ENCODE peak calls at places on chromosomes 5 and 9, in nine cellular contexts. O is left colon, U is GM04504, S is RCC 7860, W is aorta, K is AG09319, L is HS-5, G is heart right ventricle, H is AG08395. D is an unnamed sample.

GRCh38 chr5:16791036-16791705 is 144.9 kb downstream of the MYO10 start:
- DNase-seq in O (no peak), U (no peak), S (peak), W (no peak), K (no peak), L (peak), G (peak), H (peak), D (no peak)

GRCh38 chr9:27349681-27350080 is 52.7 kb upstream of the EQTN start:
- DNase-seq in O (no peak), U (no peak), S (no peak), W (no peak), K (no peak), L (no peak), G (no peak), H (no peak), D (no peak)

GRCh38 chr5:66694036-66694435 is 97.8 kb downstream of the MAST4 start:
- DNase-seq in O (no peak), U (no peak), S (no peak), W (no peak), K (no peak), L (no peak), G (no peak), H (no peak), D (no peak)

GRCh38 chr9:3954950-3955670 is 344.8 kb downstream of the GLIS3 start:
- DNase-seq in O (no peak), U (no peak), S (peak), W (no peak), K (no peak), L (no peak), G (no peak), H (no peak), D (no peak)

GRCh38 chr5:116488334-116488733 is 86.3 kb downstream of the SEMA6A start:
- DNase-seq in O (no peak), U (no peak), S (no peak), W (no peak), K (no peak), L (no peak), G (no peak), H (no peak), D (no peak)

GRCh38 chr5:112063191-112063590 is 306.2 kb upstream of the NREP start:
- DNase-seq in O (no peak), U (no peak), S (no peak), W (no peak), K (no peak), L (no peak), G (no peak), H (no peak), D (no peak)

GRCh38 chr5:5613261-5613990 is 190.9 kb downstream of the ICE1 start:
- DNase-seq in O (no peak), U (no peak), S (no peak), W (no peak), K (no peak), L (no peak), G (no peak), H (no peak), D (no peak)

GRCh38 chr5:29150840-29151239 is 2042.6 kb upstream of the CDH6 start:
- DNase-seq in O (no peak), U (no peak), S (no peak), W (no peak), K (no peak), L (no peak), G (no peak), H (no peak), D (no peak)

GRCh38 chr9:17799383-17799782 is 220.5 kb downstream of the SH3GL2 start:
- DNase-seq in O (no peak), U (no peak), S (no peak), W (no peak), K (no peak), L (no peak), G (no peak), H (no peak), D (no peak)